ENCODE peak calls at places on chromosomes 11 and 22, in five cellular contexts. I is A549, V is K562, U is HepG2, Q is GM12878. A is an unnamed sample.

GRCh38 chr11:13207665-13208594 is 69.7 kb upstream of the BMAL1 start:
- DNase-seq in I (no peak), V (peak; percentile 38), Q (no peak), U (peak; percentile 54), A (peak; percentile 33)

GRCh38 chr11:127223026-127223425 is 222.5 kb upstream of the KIRREL3 start:
- DNase-seq in I (no peak), U (no peak), Q (no peak), V (no peak), A (no peak)

GRCh38 chr11:22317656-22318055 is 20.5 kb upstream of the SLC17A6 start:
- DNase-seq in Q (no peak), I (no peak), U (no peak), V (no peak), A (no peak)

GRCh38 chr11:33685061-33685460 is 15.6 kb downstream of the C11orf91 start:
- DNase-seq in U (no peak), V (no peak), I (no peak), Q (no peak), A (no peak)

GRCh38 chr11:128239224-128239790 is 348.1 kb downstream of the ETS1 start:
- DNase-seq in Q (no peak), I (no peak), U (no peak), V (no peak), A (no peak)

GRCh38 chr22:23499845-23500500 is 80.1 kb downstream of the IGLL1 start:
- DNase-seq in Q (no peak), I (no peak), V (no peak), U (no peak), A (no peak)

GRCh38 chr11:72718101-72718501 is 34.1 kb downstream of the ARAP1 start:
- DNase-seq in U (no peak), I (no peak), V (no peak), Q (no peak), A (no peak)

GRCh38 chr22:23222875-23223565 is 42.7 kb downstream of the BCR start:
- DNase-seq in U (no peak), I (no peak), Q (no peak), V (peak; percentile 57), A (no peak)

GRCh38 chr22:36237462-36238347 is 1.6 kb downstream of the APOL2 start:
- DNase-seq in I (no peak), V (no peak), U (no peak), Q (no peak), A (no peak)

GRCh38 chr22:45096256-45096907 is 67.3 kb upstream of the NUP50 start:
- DNase-seq in U (peak; percentile 37), I (peak; percentile 64), V (peak; percentile 58), Q (no peak), A (peak; percentile 85)

GRCh38 chr11:68946416-68947090 is 34.2 kb downstream of the MRGPRD start:
- DNase-seq in Q (no peak), I (peak; percentile 31), V (no peak), U (no peak), A (no peak)

GRCh38 chr22:44622147-44622427 is 79.9 kb upstream of the PRR5 start:
- DNase-seq in V (peak; percentile 24), U (no peak), Q (no peak), I (no peak), A (no peak)

GRCh38 chr11:36266767-36267166 is 22.5 kb downstream of the COMMD9 start:
- DNase-seq in U (no peak), I (no peak), Q (no peak), V (no peak), A (no peak)

GRCh38 chr11:95835768-95836488 is 45.6 kb downstream of the CEP57 start:
- DNase-seq in U (peak; percentile 84), V (peak; percentile 70), Q (peak; percentile 13), I (peak; percentile 48), A (peak; percentile 87)

GRCh38 chr11:7512525-7513209 is 1.1 kb upstream of the PPFIBP2 start:
- DNase-seq in I (no peak), U (peak; percentile 13), V (peak; percentile 15), Q (no peak), A (peak; percentile 10)

GRCh38 chr11:70169632-70170031 is 33.5 kb upstream of the FADD start:
- DNase-seq in U (no peak), Q (no peak), I (no peak), V (no peak), A (no peak)

GRCh38 chr11:69301491-69302401 is 7.8 kb downstream of the MYEOV start:
- DNase-seq in I (peak; percentile 98), Q (no peak), U (peak; percentile 60), V (peak; percentile 77), A (no peak)

GRCh38 chr11:71501071-71501985 is 25.7 kb upstream of the KRTAP5-7 start:
- DNase-seq in V (no peak), I (no peak), Q (no peak), U (no peak), A (no peak)

GRCh38 chr11:285021-285893 is 3.7 kb upstream of the PGGHG start:
- DNase-seq in U (no peak), I (no peak), V (no peak), Q (no peak), A (no peak)

GRCh38 chr11:63573881-63574855 is 11.0 kb upstream of the PLAAT2 start:
- DNase-seq in V (peak; percentile 73), I (no peak), U (peak; percentile 78), Q (no peak), A (no peak)

GRCh38 chr11:10414659-10415058 is 40.4 kb upstream of the AMPD3 start:
- DNase-seq in Q (no peak), I (no peak), U (no peak), V (peak; percentile 45), A (peak; percentile 27)
- TF ChIP-seq JUNB in Q (no peak), I (no peak), U (no peak), V (no peak), A (no peak)

GRCh38 chr22:46121523-46122287 is 28.6 kb upstream of the PPARA start:
- DNase-seq in V (no peak), U (no peak), Q (no peak), I (no peak), A (no peak)
- TF ChIP-seq JUNB in V (no peak), U (no peak), Q (no peak), I (no peak), A (no peak)

GRCh38 chr11:115132829-115133228 is 371.4 kb downstream of the CADM1 start:
- DNase-seq in I (peak; percentile 17), V (peak; percentile 20), Q (no peak), U (peak; percentile 3), A (peak; percentile 25)
- TF ChIP-seq JUNB in I (no peak), V (no peak), Q (no peak), U (no peak), A (no peak)

GRCh38 chr22:27193636-27194035 is 536.2 kb downstream of the MIAT start:
- DNase-seq in U (no peak), V (no peak), I (no peak), Q (no peak), A (no peak)

GRCh38 chr22:27195516-27195915 is 538.1 kb downstream of the MIAT start:
- DNase-seq in U (no peak), Q (no peak), I (no peak), V (no peak), A (no peak)

GRCh38 chr22:27193215-27193614 is 535.8 kb downstream of the MIAT start:
- DNase-seq in I (no peak), U (no peak), V (no peak), Q (no peak), A (no peak)

GRCh38 chr22:27195104-27195503 is 537.7 kb downstream of the MIAT start:
- DNase-seq in Q (no peak), V (no peak), I (no peak), U (no peak), A (no peak)

GRCh38 chr22:27194096-27194748 is 536.8 kb downstream of the MIAT start:
- DNase-seq in V (no peak), I (no peak), Q (no peak), U (no peak), A (no peak)
- TF ChIP-seq JUNB in V (no peak), I (no peak), Q (no peak), U (no peak), A (no peak)

DNA sequence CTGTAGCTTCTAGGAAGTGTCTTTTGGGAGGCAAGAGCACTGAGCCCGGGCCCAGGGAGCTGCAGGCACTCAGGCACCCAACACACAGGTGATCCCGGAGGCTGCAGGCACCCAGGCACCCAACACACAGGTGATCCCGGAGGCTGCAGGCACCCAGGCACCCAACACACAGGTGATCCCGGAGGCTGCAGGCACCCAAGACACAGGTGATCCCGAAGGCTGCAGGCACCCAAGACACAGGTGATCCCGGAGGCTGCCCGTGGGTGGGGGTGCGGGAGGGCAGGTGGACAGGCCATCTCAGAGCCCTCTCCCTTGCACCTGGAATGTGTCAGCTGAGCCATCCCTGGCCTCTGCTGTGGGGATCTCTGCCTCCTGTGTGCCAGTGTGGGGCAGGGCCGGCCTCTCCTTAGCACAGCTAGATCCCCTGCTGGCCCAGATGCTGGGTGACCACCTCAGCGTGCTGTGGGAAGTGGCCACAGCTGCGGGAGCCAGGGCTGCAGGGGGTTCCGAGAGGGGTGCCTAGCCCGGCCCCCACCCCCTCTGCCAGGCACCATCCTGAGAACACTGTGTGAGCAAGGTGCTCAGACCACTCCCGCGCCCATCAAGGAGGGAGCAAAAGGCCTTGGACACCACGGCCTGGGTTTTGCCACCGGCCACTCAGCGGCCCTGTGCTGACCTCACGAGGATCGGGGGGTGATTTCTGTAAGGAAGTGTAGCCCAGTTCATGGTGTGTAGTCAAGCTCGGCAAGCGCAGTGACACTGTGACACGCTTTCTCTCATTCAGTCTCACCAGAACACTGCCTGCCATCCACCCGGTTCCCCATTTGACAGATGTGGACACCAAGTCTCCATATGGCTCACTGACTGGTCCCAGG is 14.2 kb downstream of the MRGPRG start:
- DNase-seq in V (no peak), U (no peak), I (no peak), Q (no peak), A (no peak)
- TF ChIP-seq JUNB in V (no peak), U (no peak), I (no peak), Q (no peak), A (no peak)

DNA sequence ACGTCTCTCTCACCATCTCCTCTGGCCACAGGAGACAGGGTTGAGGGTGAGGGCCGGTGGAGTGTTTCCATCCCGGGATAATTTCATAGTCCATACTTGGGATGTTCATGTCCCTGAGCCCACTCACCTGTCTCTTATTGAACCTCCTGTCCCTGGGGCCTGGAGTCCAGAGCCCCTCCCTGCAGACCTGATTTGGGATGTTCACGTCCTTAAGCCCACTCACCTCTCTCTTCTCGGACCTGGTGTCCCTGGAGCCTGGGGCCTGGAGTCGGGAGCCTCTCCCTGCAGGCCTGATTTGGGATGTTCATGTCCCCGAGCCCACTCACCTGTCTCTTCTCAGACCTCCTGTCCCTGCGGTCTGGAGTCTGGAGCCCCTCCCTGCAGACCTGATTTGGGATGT is 868.2 kb downstream of the BRD1 start:
- DNase-seq in V (no peak), Q (no peak), I (no peak), U (no peak), A (no peak)
- TF ChIP-seq JUNB in V (no peak), Q (no peak), I (no peak), U (no peak), A (no peak)